ENCODE peak calls at places on chromosome 13, in six cellular contexts. U is GM23338; W is neural crest cell; L is stimulated activated CD4-positive, alpha-beta T cell treated with anti-CD3 and anti-CD28 coated beads, Interleukin-4, amount 100 ng/mL, for 1 hour; O is progenitor cell of endocrine pancreas; M is CD8-positive, alpha-beta memory T cell. T is an unnamed sample.

GRCh38 chr13:54210397-54211050 is 1181.9 kb downstream of the OLFM4 start:
- DNase-seq in U (no peak), W (no peak), L (no peak), O (no peak), M (no peak), T (no peak)

GRCh38 chr13:76646946-76647345 is 239.3 kb downstream of the KCTD12 start:
- DNase-seq in U (no peak), W (no peak), L (no peak), O (no peak), M (no peak), T (no peak)

GRCh38 chr13:30303269-30303668 is 4.1 kb downstream of the KATNAL1 start:
- DNase-seq in U (no peak), W (no peak), L (no peak), O (no peak), M (no peak), T (no peak)

GRCh38 chr13:112627161-112627560 is 39.2 kb upstream of the TUBGCP3 start:
- DNase-seq in U (no peak), W (no peak), L (no peak), O (no peak), M (no peak), T (no peak)

GRCh38 chr13:25169951-25170553 is 2.0 kb downstream of the AMER2 start:
- DNase-seq in U (no peak), W (no peak), L (no peak), O (no peak), M (no peak), T (no peak)

GRCh38 chr13:48318014-48318713 is 14.6 kb downstream of the RB1 start:
- DNase-seq in U (no peak), W (no peak), L (no peak), O (no peak), M (no peak), T (no peak)

GRCh38 chr13:44306401-44307192 is 67.0 kb upstream of the SERP2 start:
- DNase-seq in U (peak; percentile 62), W (peak; percentile 30), L (no peak), O (no peak), M (no peak), T (no peak)

GRCh38 chr13:29849731-29850212 is 645 bp downstream of the UBL3 start:
- DNase-seq in U (peak; percentile 60), W (peak; percentile 20), L (peak; percentile 29), O (peak; percentile 30), M (peak; percentile 30), T (no peak)

GRCh38 chr13:34413538-34414210 is 528.4 kb upstream of the NBEA start:
- DNase-seq in U (no peak), W (no peak), L (no peak), O (no peak), M (no peak), T (no peak)

GRCh38 chr13:94389544-94390351 is 89.7 kb downstream of the DCT start:
- DNase-seq in U (no peak), W (no peak), L (no peak), O (no peak), M (no peak), T (no peak)

GRCh38 chr13:33286143-33286542 is 588 bp upstream of the STARD13 start:
- DNase-seq in U (peak; percentile 15), W (no peak), L (no peak), O (no peak), M (no peak), T (no peak)

GRCh38 chr13:68176486-68176885 is 946.4 kb upstream of the PCDH9 start:
- DNase-seq in U (no peak), W (no peak), L (no peak), O (no peak), M (no peak), T (no peak)

GRCh38 chr13:96165840-96166239 is 75.9 kb downstream of the HS6ST3 start:
- DNase-seq in U (no peak), W (no peak), L (no peak), O (no peak), M (no peak), T (no peak)

GRCh38 chr13:100794575-100794974 is 120.0 kb upstream of the TMTC4 start:
- DNase-seq in U (no peak), W (no peak), L (no peak), O (no peak), M (no peak), T (no peak)

GRCh38 chr13:110555601-110556223 is 5.8 kb downstream of the RAB20 start:
- DNase-seq in U (no peak), W (no peak), L (no peak), O (no peak), M (no peak), T (no peak)

GRCh38 chr13:111551421-111551820 is 231.0 kb downstream of the TEX29 start:
- DNase-seq in U (no peak), W (no peak), L (no peak), O (no peak), M (no peak), T (no peak)

GRCh38 chr13:27035892-27036235 is 135.7 kb downstream of the USP12 start:
- DNase-seq in U (no peak), W (no peak), L (no peak), O (no peak), M (no peak), T (no peak)

GRCh38 chr13:51175001-51175400 is 47.2 kb upstream of the FAM124A start:
- DNase-seq in U (no peak), W (no peak), L (no peak), O (no peak), M (no peak), T (no peak)

GRCh38 chr13:72963762-72964161 is 95.0 kb upstream of the KLF5 start:
- DNase-seq in U (no peak), W (no peak), L (no peak), O (no peak), M (no peak), T (no peak)

GRCh38 chr13:112146073-112146360 is 79.1 kb downstream of the SOX1 start:
- DNase-seq in U (no peak), W (no peak), L (no peak), O (no peak), M (no peak), T (no peak)

GRCh38 chr13:111247552-111247951 is 72.9 kb upstream of the TEX29 start:
- DNase-seq in U (no peak), W (no peak), L (no peak), O (no peak), M (no peak), T (no peak)

GRCh38 chr13:83881917-83882625 is at the start of gene SLITRK1:
- DNase-seq in U (peak; percentile 96), W (peak; percentile 93), L (no peak), O (peak; percentile 91), M (no peak), T (peak; percentile 68)

GRCh38 chr13:96781141-96781540 is 213.1 kb downstream of the OXGR1 start:
- DNase-seq in U (no peak), W (no peak), L (no peak), O (no peak), M (no peak), T (no peak)

GRCh38 chr13:46197299-46197975 is 14.3 kb upstream of the LRRC63 start:
- DNase-seq in U (no peak), W (no peak), L (no peak), O (no peak), M (no peak), T (no peak)

GRCh38 chr13:99926014-99926731 is 45.4 kb downstream of the ZIC5 start:
- DNase-seq in U (no peak), W (no peak), L (no peak), O (no peak), M (no peak), T (no peak)

GRCh38 chr13:57634829-57635165 is 3.3 kb downstream of the PCDH17 start:
- DNase-seq in U (peak; percentile 43), W (no peak), L (no peak), O (no peak), M (no peak), T (no peak)

GRCh38 chr13:27636624-27637288 is 15.1 kb downstream of the POLR1D start:
- DNase-seq in U (no peak), W (no peak), L (no peak), O (no peak), M (no peak), T (no peak)

GRCh38 chr13:28503182-28503980 is 8.5 kb upstream of the FLT1 start:
- DNase-seq in U (peak; percentile 52), W (no peak), L (no peak), O (no peak), M (no peak), T (no peak)

GRCh38 chr13:110289174-110289573 is 17.8 kb downstream of the COL4A1 start:
- DNase-seq in U (no peak), W (no peak), L (no peak), O (no peak), M (no peak), T (no peak)

GRCh38 chr13:95199896-95200295 is 101.4 kb downstream of the ABCC4 start:
- DNase-seq in U (no peak), W (no peak), L (no peak), O (no peak), M (no peak), T (no peak)

GRCh38 chr13:61466280-61466679 is 50.6 kb upstream of the PCDH20 start:
- DNase-seq in U (peak; percentile 57), W (no peak), L (no peak), O (no peak), M (no peak), T (peak; percentile 4)

GRCh38 chr13:111547726-111548273 is 227.4 kb downstream of the TEX29 start:
- DNase-seq in U (no peak), W (no peak), L (no peak), O (no peak), M (no peak), T (no peak)

GRCh38 chr13:106078191-106078590 is 457.3 kb downstream of the EFNB2 start:
- DNase-seq in U (peak; percentile 14), W (no peak), L (no peak), O (no peak), M (no peak), T (no peak)

GRCh38 chr13:32861304-32861703 is 154.9 kb upstream of the KL start:
- DNase-seq in U (no peak), W (no peak), L (no peak), O (no peak), M (no peak), T (no peak)